ENCODE peak calls at places on chromosomes 2 and 18, in five cellular contexts. I, L, B, D and T are unnamed samples.

GRCh38 chr18:32707586-32707985 is 65.2 kb downstream of the KLHL14 start:
- DNase-seq in I (no peak), D (no peak), B (no peak), L (no peak), T (no peak)

GRCh38 chr18:5430131-5430530 is 113.7 kb downstream of the EPB41L3 start:
- DNase-seq in L (no peak), I (no peak), B (no peak), D (no peak), T (no peak)

GRCh38 chr2:85243101-85244072 is 84.4 kb downstream of the TGOLN2 start:
- DNase-seq in L (no peak), D (no peak), I (peak; percentile 80), B (no peak), T (no peak)

GRCh38 chr18:12282436-12283039 is 25.5 kb upstream of the TUBB6 start:
- DNase-seq in L (no peak), I (no peak), B (no peak), D (no peak), T (no peak)

GRCh38 chr2:186197955-186198354 is 288.1 kb upstream of the ZC3H15 start:
- DNase-seq in D (no peak), B (no peak), L (no peak), I (no peak), T (no peak)

GRCh38 chr2:233032551-233033320 is at the start of gene NEU2:
- DNase-seq in D (no peak), B (no peak), I (no peak), L (no peak), T (no peak)

GRCh38 chr2:30026091-30027055 is 105.0 kb upstream of the ALK start:
- DNase-seq in L (peak; percentile 4), B (no peak), I (no peak), D (peak; percentile 16), T (peak; percentile 53)

GRCh38 chr18:24176727-24177416 is 38.0 kb downstream of the CABYR start:
- DNase-seq in D (peak; percentile 48), B (peak; percentile 53), L (peak; percentile 35), I (no peak), T (no peak)

GRCh38 chr2:189467160-189467559 is 25.9 kb downstream of the WDR75 start:
- DNase-seq in L (no peak), D (no peak), I (no peak), B (no peak), T (no peak)

GRCh38 chr2:189466656-189467055 is 25.4 kb downstream of the WDR75 start:
- DNase-seq in B (no peak), L (no peak), I (no peak), D (no peak), T (no peak)

GRCh38 chr2:189465478-189465877 is 24.2 kb downstream of the WDR75 start:
- DNase-seq in D (no peak), I (no peak), L (no peak), B (no peak), T (no peak)

GRCh38 chr2:189465076-189465475 is 23.8 kb downstream of the WDR75 start:
- DNase-seq in I (no peak), B (no peak), D (no peak), L (no peak), T (no peak)

GRCh38 chr2:189466046-189466445 is 24.8 kb downstream of the WDR75 start:
- DNase-seq in I (no peak), L (no peak), D (no peak), B (no peak), T (no peak)
- TF ChIP-seq POLR2A in I (no peak), L (no peak), D (no peak), B (no peak), T (no peak)

GRCh38 chr2:100321181-100321880 is 970 bp downstream of the LONRF2 start:
- DNase-seq in D (peak; percentile 62), B (no peak), L (no peak), I (no peak), T (no peak)
- TF ChIP-seq POLR2A in D (peak; percentile 8), B (no peak), L (no peak), I (no peak), T (no peak)

GRCh38 chr18:22558945-22559385 is 141.2 kb upstream of the CTAGE1 start:
- DNase-seq in D (peak; percentile 80), L (no peak), B (peak; percentile 65), I (no peak), T (no peak)

GRCh38 chr18:22557160-22557941 is 139.6 kb upstream of the CTAGE1 start:
- DNase-seq in I (no peak), B (no peak), D (no peak), L (no peak), T (no peak)

GRCh38 chr18:22560283-22560627 is 142.5 kb upstream of the CTAGE1 start:
- DNase-seq in D (no peak), L (no peak), I (no peak), B (no peak), T (no peak)

GRCh38 chr18:22560797-22561196 is 143.1 kb upstream of the CTAGE1 start:
- DNase-seq in B (no peak), L (no peak), D (no peak), I (no peak), T (no peak)

DNA sequence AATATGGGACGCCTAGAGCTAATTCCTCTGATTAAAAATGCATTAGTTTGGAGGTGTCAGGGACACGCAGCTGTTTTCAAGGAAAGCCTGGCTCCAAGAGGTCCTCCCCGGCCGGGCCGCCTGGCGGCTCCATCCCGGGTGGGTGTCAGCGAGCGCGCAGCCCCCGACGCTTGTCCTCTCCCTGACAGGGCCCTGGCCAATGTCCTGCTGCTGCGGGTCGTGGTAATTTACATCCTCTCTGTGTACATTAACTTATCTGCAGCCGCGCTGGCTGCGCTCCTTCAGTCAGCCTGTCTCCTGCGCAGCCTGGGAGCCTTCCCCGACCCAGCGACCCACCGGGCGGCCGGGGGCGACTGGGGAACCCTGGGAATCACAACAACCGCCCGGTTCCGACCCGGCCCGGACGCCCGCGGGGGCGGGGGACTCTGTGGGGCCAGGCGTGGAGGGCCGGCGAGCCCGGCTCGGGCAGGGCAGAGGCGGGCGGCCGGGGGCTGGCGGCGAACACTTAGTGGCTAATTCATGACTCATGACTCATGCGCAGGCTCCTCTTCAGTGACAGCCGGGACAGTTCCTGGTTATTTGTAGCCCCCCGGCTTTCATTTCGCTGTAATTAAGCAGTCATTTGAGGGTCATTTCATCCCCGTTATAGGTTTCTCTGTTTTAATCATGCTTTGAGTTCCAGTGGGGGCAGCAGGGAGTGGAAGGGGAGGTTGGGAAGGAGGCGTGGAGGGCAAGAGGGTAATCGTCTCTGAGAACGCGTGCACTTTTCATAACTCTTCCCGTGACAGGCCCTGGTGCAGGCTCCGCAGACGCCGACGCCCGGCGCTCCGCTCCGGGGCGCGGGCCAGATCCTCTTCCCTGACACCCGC is 141.9 kb upstream of the CTAGE1 start:
- DNase-seq in D (peak; percentile 79), I (no peak), B (peak; percentile 80), L (no peak), T (no peak)
- TF ChIP-seq POLR2A in D (peak; percentile 38), I (no peak), B (peak; percentile 19), L (no peak), T (no peak)

DNA sequence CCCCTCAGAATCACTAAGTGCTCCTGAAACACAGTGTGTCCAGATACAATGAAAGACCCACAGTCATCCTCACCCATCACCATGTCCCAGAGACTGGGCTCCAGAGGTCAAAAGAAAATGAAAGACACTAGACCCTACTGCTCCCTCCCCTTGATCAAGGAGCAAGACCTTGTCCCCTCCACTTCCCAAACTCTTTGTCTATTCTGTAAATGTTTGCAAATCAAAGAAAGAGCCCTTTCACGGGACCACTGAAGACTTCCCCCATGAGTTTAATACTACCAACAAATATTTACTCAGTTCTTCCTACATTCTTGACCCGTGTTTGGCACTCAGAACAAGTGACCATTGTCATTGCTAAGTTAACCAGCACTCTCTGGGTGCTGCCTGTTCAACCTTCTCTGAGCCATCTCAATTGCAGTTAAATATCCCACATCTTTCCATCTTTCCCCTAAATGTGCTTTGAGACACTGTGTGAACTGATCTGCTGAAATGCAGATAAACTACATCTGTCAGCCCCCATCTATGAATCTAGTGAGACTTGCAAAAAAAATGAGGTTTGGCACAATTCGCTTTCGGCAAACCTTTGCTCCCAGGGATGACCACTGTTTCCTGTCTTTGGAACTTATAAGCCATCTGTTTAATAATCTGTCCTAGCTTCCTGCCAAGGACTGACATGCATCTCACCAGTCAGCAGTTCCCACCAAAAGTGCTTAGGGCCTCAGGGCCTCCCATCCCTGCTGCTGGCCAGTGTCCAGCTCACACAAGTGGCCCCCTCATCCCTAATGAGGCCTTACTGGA is 170.3 kb downstream of the GFPT1 start:
- DNase-seq in L (no peak), I (no peak), D (no peak), B (no peak), T (no peak)
- TF ChIP-seq POLR2A in L (no peak), I (no peak), D (no peak), B (no peak), T (no peak)

DNA sequence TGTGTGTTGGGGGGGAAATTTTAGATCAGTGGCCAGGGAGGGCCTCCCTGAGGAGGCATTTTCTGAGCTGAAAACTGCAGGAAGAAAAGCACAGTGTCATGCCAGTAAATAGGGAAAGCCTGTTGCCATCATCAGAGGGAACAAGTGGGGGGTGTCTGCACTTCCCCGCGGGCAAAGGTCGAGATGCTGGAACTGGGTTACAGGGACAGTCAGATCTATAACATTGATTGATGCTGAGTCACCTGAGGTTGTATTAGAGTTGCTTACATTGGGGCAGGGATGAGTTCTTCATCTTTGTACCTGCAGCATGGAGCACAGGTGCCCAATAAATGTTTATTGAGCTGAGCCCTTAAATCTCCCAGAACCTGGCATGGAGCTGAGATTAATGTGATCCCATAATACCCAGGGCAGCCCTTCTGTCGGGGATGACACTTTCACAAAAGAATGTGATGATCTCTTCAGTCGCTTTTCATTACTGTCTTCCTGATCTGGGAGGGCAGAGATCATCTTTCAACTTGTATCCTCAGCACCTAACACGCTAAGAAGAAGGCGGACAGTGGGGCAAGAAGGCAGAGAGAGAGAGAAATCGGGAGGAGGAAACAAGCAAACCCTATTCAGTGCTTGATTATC is 5.9 kb upstream of the RNF152 start:
- DNase-seq in I (no peak), L (no peak), D (no peak), B (peak; percentile 89), T (no peak)
- TF ChIP-seq POLR2A in I (no peak), L (no peak), D (no peak), B (no peak), T (no peak)

DNA sequence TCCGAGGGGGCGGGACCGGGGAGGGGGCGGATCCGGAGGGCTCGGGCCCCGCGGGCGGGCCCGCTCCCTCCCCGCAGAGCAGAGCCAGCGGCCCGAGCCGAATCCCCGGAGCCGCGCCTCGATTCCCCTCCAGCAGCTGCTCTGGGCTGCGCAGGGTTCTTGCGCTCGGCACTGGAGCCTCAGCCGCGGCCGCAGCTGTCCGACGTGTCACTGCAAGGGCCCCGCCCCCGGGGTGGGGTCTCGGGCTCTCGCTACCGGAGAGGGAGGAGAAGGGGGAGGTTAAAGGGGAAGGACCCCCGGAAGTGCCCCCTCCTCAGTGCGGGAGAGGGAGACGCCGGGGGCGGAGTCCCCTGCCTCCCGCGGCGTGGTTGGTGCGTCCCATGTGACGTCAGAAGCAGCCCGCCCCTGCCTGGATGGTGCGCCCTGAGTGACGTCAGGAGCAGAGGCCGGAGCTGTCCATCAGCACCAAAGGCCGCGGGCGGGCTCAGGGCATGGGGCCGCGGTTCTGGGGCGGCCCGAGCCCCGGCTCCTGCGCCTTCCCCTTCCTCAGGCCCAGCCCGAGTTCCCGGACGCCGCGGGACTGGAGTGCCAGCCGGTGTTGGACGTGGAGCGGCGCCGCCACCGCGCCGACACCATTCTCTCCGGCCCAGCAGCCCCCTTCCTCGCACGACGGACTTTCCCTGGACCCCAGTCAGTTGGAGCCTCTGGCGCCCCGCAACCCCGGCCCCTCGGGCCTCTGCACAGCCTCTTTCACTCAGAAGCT is at the start of the genes CHPF and TMEM198:
- DNase-seq in B (peak; percentile 98), D (peak; percentile 99), I (peak; percentile 99), L (peak; percentile 97), T (peak; percentile 99)
- TF ChIP-seq POLR2A in B (peak; percentile 29), D (peak; percentile 74), I (no peak), L (peak; percentile 21), T (peak; percentile 15)